ENCODE peak calls at places on chromosomes 6 and 20, in six cellular contexts. B is B cell, M is neural crest cell, N is mucosa of descending colon, E is retinal pigment epithelial cell, R is hepatocyte. J is an unnamed sample.

GRCh38 chr6:111614833-111615582 is 9.3 kb upstream of the TRAF3IP2 start:
- DNase-seq in R (peak), M (no peak), B (no peak), N (peak), E (no peak), J (no peak)

GRCh38 chr20:6104493-6105188 is 18.2 kb downstream of the FERMT1 start:
- DNase-seq in N (no peak), M (no peak), R (no peak), B (no peak), E (peak), J (no peak)

GRCh38 chr20:11044561-11044960 is 370.8 kb upstream of the JAG1 start:
- DNase-seq in N (no peak), B (no peak), E (no peak), M (no peak), R (no peak), J (no peak)

GRCh38 chr6:20534906-20535305 is 649 bp downstream of the CDKAL1 start:
- DNase-seq in R (no peak), N (no peak), M (no peak), B (no peak), E (no peak), J (no peak)

GRCh38 chr20:36866681-36867485 is 9.1 kb upstream of the TLDC2 start:
- DNase-seq in R (no peak), M (no peak), E (no peak), N (no peak), B (peak), J (no peak)

GRCh38 chr20:20367681-20368413 is at the start of gene INSM1:
- DNase-seq in E (no peak), B (peak), R (no peak), N (peak), M (peak), J (no peak)

GRCh38 chr6:135576055-135576454 is 78.5 kb upstream of the AHI1 start:
- DNase-seq in M (no peak), E (peak), B (no peak), R (no peak), N (no peak), J (no peak)

GRCh38 chr6:74366634-74367033 is 670.6 kb downstream of the CD109 start:
- DNase-seq in R (no peak), B (no peak), N (no peak), M (no peak), E (no peak), J (no peak)

GRCh38 chr6:32152414-32153251 is 894 bp upstream of the PRRT1 start:
- DNase-seq in E (no peak), N (no peak), M (no peak), R (peak), B (no peak), J (peak)

GRCh38 chr6:129844118-129844891 is 16.8 kb downstream of the TMEM244 start:
- DNase-seq in E (peak), R (peak), N (no peak), B (no peak), M (no peak), J (no peak)

GRCh38 chr6:7846971-7847818 is 63.4 kb downstream of the TXNDC5 start:
- DNase-seq in B (no peak), M (no peak), E (no peak), R (no peak), N (no peak), J (no peak)

GRCh38 chr6:138509371-138509770 is 10.1 kb upstream of the NHSL1 start:
- DNase-seq in E (no peak), B (peak), R (peak), M (no peak), N (peak), J (no peak)

GRCh38 chr20:44644384-44645131 is 6.9 kb downstream of the ADA start:
- DNase-seq in R (no peak), N (no peak), E (no peak), M (no peak), B (peak), J (no peak)

GRCh38 chr20:10863337-10864060 is 189.7 kb upstream of the JAG1 start:
- DNase-seq in N (peak), M (no peak), B (no peak), R (no peak), E (peak), J (no peak)

GRCh38 chr20:59087829-59088433 is 45.3 kb upstream of the PRELID3B start:
- DNase-seq in B (peak), M (peak), E (no peak), N (peak), R (peak), J (peak)

GRCh38 chr6:121590438-121590837 is 155.0 kb downstream of the GJA1 start:
- DNase-seq in M (no peak), E (no peak), N (no peak), B (no peak), R (no peak), J (no peak)

GRCh38 chr6:168155193-168155592 is 76.2 kb upstream of the FRMD1 start:
- DNase-seq in E (no peak), M (no peak), R (peak), B (no peak), N (no peak), J (no peak)

GRCh38 chr6:12479451-12479850 is 189.3 kb downstream of the EDN1 start:
- DNase-seq in N (no peak), E (no peak), B (no peak), R (no peak), M (no peak), J (no peak)

GRCh38 chr6:91167846-91168245 is 581.0 kb upstream of the MAP3K7 start:
- DNase-seq in B (no peak), N (no peak), M (no peak), R (peak), E (no peak), J (no peak)
- TF ChIP-seq CTCF in B (no peak), N (no peak), M (peak), R (peak), E (peak), J (no peak)

GRCh38 chr6:30914076-30914853 is at the start of gene VARS2:
- DNase-seq in N (peak), E (peak), B (peak), M (peak), R (peak), J (peak)
- TF ChIP-seq CTCF in N (peak), E (no peak), B (peak), M (peak), R (peak), J (no peak)

GRCh38 chr6:44224154-44224977 is 971 bp downstream of the SLC29A1 start:
- DNase-seq in N (no peak), M (no peak), E (no peak), B (no peak), R (no peak), J (no peak)
- TF ChIP-seq CTCF in N (no peak), M (no peak), E (peak), B (no peak), R (no peak), J (no peak)

GRCh38 chr20:48739395-48740268 is 88.2 kb downstream of the PREX1 start:
- DNase-seq in B (no peak), M (no peak), R (no peak), E (no peak), N (no peak), J (no peak)
- TF ChIP-seq CTCF in B (no peak), M (no peak), R (no peak), E (no peak), N (no peak), J (no peak)

GRCh38 chr6:72246926-72247325 is 360.6 kb downstream of the RIMS1 start:
- DNase-seq in M (no peak), E (no peak), B (no peak), R (peak), N (no peak), J (no peak)
- TF ChIP-seq CTCF in M (no peak), E (no peak), B (no peak), R (no peak), N (no peak), J (no peak)

GRCh38 chr20:4195499-4195898 is 180.1 kb upstream of the RNF24 start:
- DNase-seq in R (no peak), N (peak), E (no peak), M (peak), B (no peak), J (no peak)
- TF ChIP-seq CTCF in R (peak), N (no peak), E (peak), M (peak), B (no peak), J (no peak)

GRCh38 chr20:1423206-1423605 is 30.4 kb upstream of the FKBP1A start:
- DNase-seq in M (no peak), B (no peak), R (no peak), E (no peak), N (no peak), J (no peak)

GRCh38 chr20:1426231-1426849 is 33.5 kb upstream of the FKBP1A start:
- DNase-seq in R (no peak), B (no peak), N (no peak), E (no peak), M (no peak), J (no peak)

GRCh38 chr20:1424336-1424735 is 31.5 kb upstream of the FKBP1A start:
- DNase-seq in E (no peak), M (no peak), B (no peak), R (no peak), N (no peak), J (no peak)

GRCh38 chr20:1422756-1423155 is 29.9 kb upstream of the FKBP1A start:
- DNase-seq in B (no peak), R (no peak), E (no peak), N (no peak), M (no peak), J (no peak)

GRCh38 chr20:1423625-1424106 is 30.8 kb upstream of the FKBP1A start:
- DNase-seq in B (peak), M (peak), E (no peak), N (peak), R (peak), J (no peak)
- TF ChIP-seq CTCF in B (no peak), M (peak), E (peak), N (no peak), R (peak), J (no peak)

DNA sequence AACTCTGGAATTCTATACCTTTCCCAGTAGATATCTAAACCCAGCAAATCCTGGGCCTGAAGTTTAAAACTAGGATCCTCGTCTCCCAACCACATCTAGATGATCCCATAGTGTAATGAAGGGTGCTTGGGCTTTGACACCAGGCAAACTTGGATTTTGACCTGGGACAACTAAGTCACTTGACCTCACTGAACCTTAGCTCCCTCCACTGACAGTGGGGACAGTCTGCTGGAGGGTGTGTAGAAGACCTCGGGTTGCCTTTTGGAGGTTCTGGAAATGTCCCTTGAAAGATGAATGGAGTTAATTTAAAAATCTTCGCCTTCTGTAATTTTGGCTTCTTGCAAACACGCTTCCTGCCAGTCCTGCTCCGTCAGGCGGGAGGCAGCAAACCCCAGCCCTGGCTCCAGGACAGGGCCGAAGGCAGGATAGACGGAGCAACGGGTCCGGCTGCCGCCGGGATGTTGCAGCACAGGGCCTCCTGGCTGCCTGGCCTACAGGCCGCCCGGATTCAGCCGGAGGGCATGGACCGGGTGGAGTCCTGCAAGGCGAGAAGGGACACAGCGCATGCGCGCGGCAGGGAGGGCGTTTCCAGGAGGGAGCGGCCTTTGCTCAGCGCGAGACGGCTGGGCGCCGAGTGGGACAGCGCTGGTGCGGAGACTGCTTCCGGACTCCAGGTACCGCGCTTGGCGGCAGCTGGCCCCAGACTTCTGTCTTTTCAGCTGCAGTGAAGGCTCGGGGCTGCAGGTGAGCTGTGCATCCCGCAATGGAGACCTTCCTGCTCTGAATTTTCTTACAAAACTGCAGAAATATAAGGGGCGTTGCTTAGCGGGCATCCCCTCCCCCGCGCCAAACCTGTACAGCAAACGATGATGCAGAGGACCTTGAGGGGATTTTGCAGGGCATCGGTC is at the start of gene TMEM14A:
- DNase-seq in E (peak), N (peak), M (peak), B (peak), R (peak), J (peak)
- TF ChIP-seq CTCF in E (no peak), N (no peak), M (peak), B (no peak), R (peak), J (no peak)

GRCh38 chr6:72522735-72523141 is 99.1 kb upstream of the KCNQ5 start:
- DNase-seq in N (no peak), E (no peak), R (peak), B (peak), M (no peak), J (no peak)
- TF ChIP-seq CTCF in N (no peak), E (peak), R (no peak), B (no peak), M (peak), J (no peak)

J was measured in mesothelial cell of epicardium.